ENCODE peak calls at places on chromosomes 11 and 22, in nine cellular contexts. V is H54; Z is stimulated activated CD4-positive, alpha-beta T cell treated with anti-CD3 and anti-CD28 coated beads, Interleukin-1b, Interleukin-23, amount 100 ng/mL, for 1 hour; J is EH; T is T-helper 1 cell; S is SW 1271; F is stromal cell of bone marrow; P is GM23248; D is fibroblast of the aortic adventitia. O is an unnamed sample.

GRCh38 chr22:50249382-50250248 is 1.4 kb downstream of the HDAC10 start:
- DNase-seq in V (no peak), Z (no peak), J (no peak), T (no peak), S (no peak), F (no peak), P (no peak), D (no peak), O (no peak)

GRCh38 chr11:19345519-19345847 is 104.7 kb upstream of the E2F8 start:
- DNase-seq in V (no peak), Z (no peak), J (peak), T (no peak), S (no peak), F (no peak), P (peak), D (no peak), O (no peak)

GRCh38 chr22:22167791-22168189 is 76.8 kb upstream of the VPREB1 start:
- DNase-seq in V (no peak), Z (no peak), J (no peak), T (no peak), S (no peak), F (no peak), P (no peak), D (no peak), O (peak)

GRCh38 chr22:39808087-39808486 is 85.5 kb downstream of the ENTHD1 start:
- DNase-seq in V (no peak), Z (no peak), J (peak), T (peak), S (peak), F (no peak), P (peak), D (peak), O (peak)

GRCh38 chr11:17528181-17528691 is 16.0 kb downstream of the USH1C start:
- DNase-seq in V (peak), Z (no peak), J (peak), T (no peak), S (peak), F (no peak), P (peak), D (peak), O (peak)

GRCh38 chr11:105033344-105033743 is 1.6 kb downstream of the CASP1 start:
- DNase-seq in V (no peak), Z (no peak), J (no peak), T (no peak), S (no peak), F (no peak), P (no peak), D (no peak), O (no peak)

GRCh38 chr11:33266418-33267215 is 9.4 kb downstream of the HIPK3 start:
- DNase-seq in V (no peak), Z (no peak), J (peak), T (no peak), S (no peak), F (peak), P (peak), D (peak), O (no peak)

GRCh38 chr11:131674051-131674755 is 303.8 kb downstream of the NTM start:
- DNase-seq in V (peak), Z (no peak), J (peak), T (no peak), S (peak), F (peak), P (peak), D (peak), O (peak)

GRCh38 chr22:50628543-50629134 is 687 bp upstream of the ARSA start:
- DNase-seq in V (no peak), Z (no peak), J (no peak), T (no peak), S (no peak), F (no peak), P (no peak), D (no peak), O (no peak)

GRCh38 chr22:29079218-29079901 is 6.5 kb downstream of the KREMEN1 start:
- DNase-seq in V (no peak), Z (no peak), J (peak), T (no peak), S (no peak), F (no peak), P (peak), D (peak), O (no peak)

GRCh38 chr11:115208808-115209259 is 295.4 kb downstream of the CADM1 start:
- DNase-seq in V (no peak), Z (no peak), J (no peak), T (no peak), S (no peak), F (no peak), P (no peak), D (no peak), O (peak)

GRCh38 chr11:110299006-110299785 is 2.8 kb upstream of the RDX start:
- DNase-seq in V (no peak), Z (no peak), J (no peak), T (no peak), S (no peak), F (no peak), P (no peak), D (no peak), O (no peak)

GRCh38 chr11:12278766-12279671 is 98.4 kb upstream of the PARVA start:
- DNase-seq in V (no peak), Z (no peak), J (no peak), T (no peak), S (no peak), F (no peak), P (no peak), D (no peak), O (no peak)

GRCh38 chr22:30985561-30986208 is 16.6 kb downstream of the TUG1 start:
- DNase-seq in V (no peak), Z (no peak), J (no peak), T (no peak), S (no peak), F (no peak), P (no peak), D (no peak), O (no peak)

GRCh38 chr11:122743949-122744876 is 88.7 kb downstream of the UBASH3B start:
- DNase-seq in V (no peak), Z (peak), J (no peak), T (peak), S (no peak), F (no peak), P (no peak), D (no peak), O (peak)

GRCh38 chr22:41565403-41566054 is 4.7 kb downstream of the CSDC2 start:
- DNase-seq in V (peak), Z (no peak), J (peak), T (no peak), S (peak), F (peak), P (peak), D (peak), O (no peak)

GRCh38 chr11:15123849-15124248 is 9.1 kb downstream of the INSC start:
- DNase-seq in V (peak), Z (no peak), J (peak), T (no peak), S (peak), F (no peak), P (peak), D (peak), O (no peak)

GRCh38 chr11:28581286-28582242 is 473.4 kb downstream of the METTL15 start:
- DNase-seq in V (peak), Z (no peak), J (peak), T (no peak), S (no peak), F (no peak), P (peak), D (peak), O (no peak)

GRCh38 chr11:107468596-107468995 is 11.0 kb upstream of the CWF19L2 start:
- DNase-seq in V (no peak), Z (no peak), J (peak), T (no peak), S (no peak), F (no peak), P (peak), D (peak), O (no peak)

GRCh38 chr11:63709336-63709735 is 28.0 kb downstream of the RTN3 start:
- DNase-seq in V (no peak), Z (no peak), J (peak), T (no peak), S (no peak), F (no peak), P (peak), D (peak), O (no peak)

GRCh38 chr11:46438211-46438610 is 46.6 kb upstream of the CHRM4 start:
- DNase-seq in V (no peak), Z (no peak), J (no peak), T (no peak), S (no peak), F (no peak), P (no peak), D (no peak), O (no peak)

GRCh38 chr11:68447015-68447801 is 13.3 kb upstream of the PPP6R3 start:
- DNase-seq in V (peak), Z (peak), J (peak), T (peak), S (peak), F (no peak), P (peak), D (peak), O (peak)

GRCh38 chr11:120667281-120667680 is 155.7 kb downstream of the GRIK4 start:
- DNase-seq in V (no peak), Z (no peak), J (peak), T (no peak), S (no peak), F (no peak), P (peak), D (no peak), O (peak)

GRCh38 chr11:119055901-119056300 is 1.1 kb downstream of the HYOU1 start:
- DNase-seq in V (no peak), Z (no peak), J (peak), T (no peak), S (peak), F (no peak), P (peak), D (peak), O (peak)

GRCh38 chr11:20157768-20158167 is 2.5 kb downstream of the DBX1 start:
- DNase-seq in V (no peak), Z (no peak), J (no peak), T (no peak), S (no peak), F (no peak), P (no peak), D (no peak), O (no peak)

GRCh38 chr11:17413414-17414316 is 25.2 kb upstream of the KCNJ11 start:
- DNase-seq in V (no peak), Z (no peak), J (no peak), T (no peak), S (no peak), F (no peak), P (no peak), D (no peak), O (no peak)

GRCh38 chr22:47718337-47718736 is 955.9 kb downstream of the TBC1D22A start:
- DNase-seq in V (no peak), Z (no peak), J (no peak), T (no peak), S (no peak), F (no peak), P (no peak), D (no peak), O (no peak)

O was measured in GM12865.